ENCODE peak calls at places on chromosomes 5 and 9, in seven cellular contexts. N is neural progenitor cell, G is upper lobe of right lung, S is cardiac fibroblast, T is body of pancreas, D is NB4, R is OCI-LY7. W is an unnamed sample.

GRCh38 chr5:8213701-8214240 is 344.8 kb downstream of the MTRR start:
- DNase-seq in N (peak; percentile 28), D (no peak), T (no peak), G (no peak), R (no peak), S (no peak), W (no peak)

GRCh38 chr9:109182940-109183798 is 16.1 kb upstream of the FRRS1L start:
- DNase-seq in T (peak; percentile 79), N (peak; percentile 58), G (no peak), R (peak; percentile 13), S (peak; percentile 33), D (peak; percentile 26), W (no peak)

GRCh38 chr5:79514391-79515105 is 614 bp upstream of the HOMER1 start:
- DNase-seq in R (peak; percentile 92), N (peak; percentile 95), D (peak; percentile 96), T (peak; percentile 91), S (peak; percentile 96), G (peak; percentile 95), W (peak; percentile 63)

GRCh38 chr5:60722416-60722815 is 22.4 kb upstream of the DEPDC1B start:
- DNase-seq in T (no peak), R (no peak), N (no peak), G (no peak), D (no peak), S (no peak), W (no peak)

GRCh38 chr5:60687927-60688720 is 11.8 kb downstream of the DEPDC1B start:
- DNase-seq in S (peak; percentile 56), N (peak; percentile 31), G (no peak), D (peak; percentile 24), T (no peak), R (no peak), W (no peak)

GRCh38 chr5:177194278-177194677 is 60.7 kb downstream of the NSD1 start:
- DNase-seq in T (no peak), G (no peak), N (no peak), S (peak; percentile 95), R (no peak), D (no peak), W (peak; percentile 92)

GRCh38 chr5:89282832-89283510 is 400.0 kb upstream of the MEF2C start:
- DNase-seq in D (no peak), T (no peak), R (no peak), N (no peak), G (no peak), S (no peak), W (no peak)

GRCh38 chr5:7376889-7377288 is 19.0 kb upstream of the ADCY2 start:
- DNase-seq in S (no peak), G (no peak), T (no peak), D (no peak), N (no peak), R (no peak), W (no peak)

GRCh38 chr9:35489313-35490154 is at the start of gene RUSC2:
- DNase-seq in R (peak; percentile 24), S (peak; percentile 97), N (peak; percentile 97), T (peak; percentile 83), G (peak; percentile 94), D (peak; percentile 67), W (peak; percentile 65)

GRCh38 chr5:89047591-89047990 is 164.6 kb upstream of the MEF2C start:
- DNase-seq in N (no peak), S (no peak), T (no peak), D (no peak), G (no peak), R (no peak), W (no peak)

GRCh38 chr9:80664327-80665210 is 1024.8 kb downstream of the TLE1 start:
- DNase-seq in N (peak; percentile 10), D (peak; percentile 47), G (no peak), S (no peak), T (no peak), R (no peak), W (no peak)

GRCh38 chr9:87518702-87519335 is 21.2 kb downstream of the DAPK1 start:
- DNase-seq in S (peak; percentile 93), T (peak; percentile 61), N (no peak), G (no peak), R (no peak), D (peak; percentile 77), W (no peak)

GRCh38 chr5:142507528-142507927 is 178.4 kb downstream of the FGF1 start:
- DNase-seq in S (no peak), G (no peak), D (no peak), R (no peak), T (no peak), N (no peak), W (no peak)

GRCh38 chr9:96661711-96662110 is 6.6 kb upstream of the PRXL2C start:
- DNase-seq in G (no peak), R (no peak), T (no peak), N (no peak), D (no peak), S (peak; percentile 8), W (no peak)

GRCh38 chr9:120966005-120966369 is 39.4 kb upstream of the TRAF1 start:
- DNase-seq in D (no peak), G (no peak), T (no peak), N (no peak), R (no peak), S (peak; percentile 32), W (no peak)

GRCh38 chr9:14814229-14814628 is 91.7 kb upstream of the CER1 start:
- DNase-seq in T (no peak), G (no peak), S (no peak), R (no peak), N (no peak), D (no peak), W (no peak)

GRCh38 chr9:14812806-14813205 is 90.3 kb upstream of the CER1 start:
- DNase-seq in R (no peak), T (no peak), S (no peak), G (no peak), D (no peak), N (no peak), W (no peak)

GRCh38 chr9:14811844-14812243 is 89.3 kb upstream of the CER1 start:
- DNase-seq in T (no peak), G (no peak), R (no peak), N (no peak), D (no peak), S (no peak), W (no peak)

GRCh38 chr9:14813336-14814020 is 90.9 kb upstream of the CER1 start:
- DNase-seq in T (no peak), G (no peak), R (no peak), N (no peak), D (no peak), S (no peak), W (peak; percentile 4)
- H3K4me3 ChIP-seq in T (no peak overlapping the region), G (no peak overlapping the region), R (no peak overlapping the region), N (no peak overlapping the region), D (no peak overlapping the region), S (no peak overlapping the region), W (peak overlapping the region; percentile 31)

GRCh38 chr5:37477426-37477825 is 98.3 kb downstream of the WDR70 start:
- DNase-seq in D (no peak), S (no peak), T (no peak), N (no peak), R (no peak), G (no peak), W (no peak)
- TF ChIP-seq CTCF in D (no peak), S (no peak), T (no peak), N (no peak), R (no peak), G (no peak), W (no peak)

GRCh38 chr9:136644593-136645342 is 17.9 kb upstream of the EGFL7 start:
- DNase-seq in G (peak; percentile 90), N (peak; percentile 82), D (peak; percentile 70), R (peak; percentile 63), S (peak; percentile 59), T (peak; percentile 41), W (no peak)

GRCh38 chr9:136645903-136646754 is 16.6 kb upstream of the EGFL7 start:
- DNase-seq in D (no peak), N (peak; percentile 74), G (peak; percentile 76), T (peak; percentile 42), R (no peak), S (peak; percentile 76), W (no peak)

GRCh38 chr9:136645343-136645902 is 17.3 kb upstream of the EGFL7 start:
- DNase-seq in S (no peak), R (no peak), N (no peak), G (peak; percentile 67), T (no peak), D (no peak), W (no peak)

GRCh38 chr9:136648746-136649145 is 14.0 kb upstream of the EGFL7 start:
- DNase-seq in S (peak; percentile 54), T (peak; percentile 41), N (no peak), G (peak; percentile 73), R (no peak), D (no peak), W (no peak)

DNA sequence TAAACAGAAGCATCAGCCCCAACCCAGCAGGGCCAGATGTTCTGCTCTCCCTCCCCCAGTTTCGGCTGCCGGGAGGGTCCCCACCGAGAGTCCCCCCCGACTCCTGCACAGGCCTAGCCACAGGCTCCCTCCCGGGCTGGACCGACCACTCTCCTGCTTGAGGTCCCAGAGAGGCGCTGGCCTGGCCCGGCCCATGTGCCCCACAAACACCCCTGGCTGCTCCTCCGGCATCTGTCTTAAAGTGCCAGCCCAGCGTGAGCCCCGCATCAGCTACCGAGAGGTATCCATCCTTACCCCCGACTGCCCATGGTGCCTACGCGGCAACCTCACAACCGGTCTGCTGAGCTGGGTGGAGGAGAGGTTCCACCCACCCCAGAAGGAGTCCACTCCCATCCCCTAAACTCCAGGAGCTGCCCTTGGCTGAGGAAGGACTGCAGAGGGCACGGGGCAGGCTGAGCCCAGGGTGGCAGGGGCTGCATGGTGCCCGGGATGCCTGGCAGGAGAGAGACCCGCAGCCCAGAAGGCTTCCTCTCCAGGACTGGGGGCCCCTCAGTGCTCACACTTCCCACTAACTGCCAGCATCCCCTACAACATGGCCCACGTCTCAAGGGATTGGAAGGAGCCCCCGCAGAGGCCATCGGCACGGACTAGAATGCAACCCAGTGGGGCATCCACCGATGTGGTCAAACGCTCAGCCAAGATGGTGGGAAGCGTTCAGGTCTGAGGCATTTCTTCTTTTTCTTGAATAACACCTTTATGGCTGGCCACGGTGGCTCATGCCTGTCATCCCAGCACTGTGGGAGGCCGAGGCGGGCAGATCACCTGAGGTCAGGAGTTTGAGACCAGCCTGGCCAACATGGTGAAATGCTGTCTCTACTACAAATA is 15.6 kb upstream of the EGFL7 start:
- DNase-seq in T (no peak), G (no peak), D (no peak), S (no peak), R (no peak), N (no peak), W (no peak)
- H3K4me3 ChIP-seq in T (no peak overlapping the region), G (peak overlapping the region; percentile 38), D (no peak overlapping the region), S (no peak overlapping the region), R (no peak overlapping the region), N (no peak overlapping the region), W (no peak overlapping the region)

GRCh38 chr5:36728697-36729543 is 122.5 kb downstream of the SLC1A3 start:
- DNase-seq in T (no peak), S (peak; percentile 81), D (peak; percentile 80), R (peak; percentile 73), N (peak; percentile 76), G (no peak), W (peak; percentile 19)

GRCh38 chr5:36739751-36740221 is 133.4 kb downstream of the SLC1A3 start:
- DNase-seq in D (peak; percentile 87), T (peak; percentile 79), S (peak; percentile 87), N (peak; percentile 80), R (peak; percentile 68), G (peak; percentile 75), W (no peak)

GRCh38 chr5:36733183-36733582 is 126.8 kb downstream of the SLC1A3 start:
- DNase-seq in S (no peak), G (no peak), R (no peak), T (no peak), D (no peak), N (no peak), W (no peak)

GRCh38 chr5:36730537-36731216 is 124.3 kb downstream of the SLC1A3 start:
- DNase-seq in G (no peak), T (no peak), D (no peak), R (no peak), N (no peak), S (no peak), W (no peak)

GRCh38 chr5:36734422-36734821 is 128.0 kb downstream of the SLC1A3 start:
- DNase-seq in S (peak; percentile 65), R (peak; percentile 31), G (no peak), T (no peak), D (peak; percentile 59), N (peak; percentile 34), W (no peak)
- TF ChIP-seq CTCF in S (no peak), R (peak; percentile 47), G (no peak), T (peak; percentile 42), D (peak; percentile 14), N (peak; percentile 37), W (peak; percentile 5)

W was measured in AG04449.